ENCODE peak calls at places on chromosomes 4 and X, in five cellular contexts. J, F, S, A and U are unnamed samples.

GRCh38 chrX:66675541-66675940 is 36.7 kb upstream of the EDA2R start:
- DNase-seq in J (no peak), F (no peak), S (no peak), A (no peak), U (no peak)

GRCh38 chrX:46255066-46255465 is 290.2 kb downstream of the ZNF674 start:
- DNase-seq in J (no peak), F (no peak), S (no peak), A (no peak), U (no peak)

GRCh38 chr4:73069338-73070071 is at the start of gene COX18:
- DNase-seq in J (peak; percentile 92), F (peak; percentile 99), S (peak; percentile 88), A (peak; percentile 90), U (peak; percentile 86)

GRCh38 chrX:2863646-2864045 is 34.9 kb downstream of the GYG2 start:
- DNase-seq in J (peak; percentile 8), F (no peak), S (no peak), A (no peak), U (no peak)

GRCh38 chr4:43066415-43066814 is 173.9 kb downstream of the GRXCR1 start:
- DNase-seq in J (no peak), F (no peak), S (no peak), A (no peak), U (no peak)

GRCh38 chr4:140094701-140095420 is 59.1 kb downstream of the MAML3 start:
- DNase-seq in J (peak; percentile 47), F (peak; percentile 82), S (peak; percentile 13), A (no peak), U (no peak)

GRCh38 chr4:70838972-70839536 is 636 bp downstream of the GRSF1 start:
- DNase-seq in J (peak; percentile 74), F (peak; percentile 72), S (peak; percentile 50), A (peak; percentile 51), U (no peak)

GRCh38 chrX:38768079-38768478 is 33.2 kb upstream of the MID1IP1 start:
- DNase-seq in J (no peak), F (no peak), S (no peak), A (no peak), U (no peak)

GRCh38 chr4:59553739-59554126 is 1646.4 kb upstream of the ADGRL3 start:
- DNase-seq in J (no peak), F (no peak), S (no peak), A (no peak), U (no peak)

GRCh38 chrX:15973941-15974340 is 119.3 kb upstream of the AP1S2 start:
- DNase-seq in J (no peak), F (peak; percentile 21), S (no peak), A (no peak), U (no peak)

GRCh38 chrX:112734250-112734649 is 54.5 kb upstream of the LHFPL1 start:
- DNase-seq in J (no peak), F (no peak), S (no peak), A (no peak), U (no peak)

GRCh38 chrX:1661048-1661921 is 46.4 kb downstream of the ASMT start:
- DNase-seq in J (peak; percentile 82), F (peak; percentile 59), S (no peak), A (no peak), U (no peak)

GRCh38 chr4:177356191-177356590 is 46.5 kb downstream of the NEIL3 start:
- DNase-seq in J (no peak), F (no peak), S (no peak), A (no peak), U (no peak)

GRCh38 chr4:81512945-81513584 is 41.4 kb upstream of the RASGEF1B start:
- DNase-seq in J (no peak), F (no peak), S (no peak), A (no peak), U (no peak)

GRCh38 chrX:125205084-125205917 is 114.4 kb upstream of the TEX13C start:
- DNase-seq in J (peak; percentile 51), F (no peak), S (no peak), A (no peak), U (peak; percentile 14)

GRCh38 chr4:149605601-149606378 is 209.9 kb downstream of the IQCM start:
- DNase-seq in J (no peak), F (no peak), S (no peak), A (no peak), U (peak; percentile 34)

GRCh38 chr4:147793569-147793968 is 61.7 kb downstream of the ARHGAP10 start:
- DNase-seq in J (no peak), F (no peak), S (no peak), A (no peak), U (no peak)

GRCh38 chr4:57018930-57019329 is 40.2 kb downstream of the POLR2B start:
- DNase-seq in J (no peak), F (no peak), S (no peak), A (no peak), U (no peak)

GRCh38 chr4:107253579-107254068 is 217.5 kb upstream of the DKK2 start:
- DNase-seq in J (no peak), F (no peak), S (no peak), A (no peak), U (no peak)

GRCh38 chr4:85024671-85025070 is 58.2 kb upstream of the WDFY3 start:
- DNase-seq in J (no peak), F (no peak), S (no peak), A (no peak), U (no peak)

GRCh38 chr4:77465271-77465670 is 140.3 kb upstream of the CXCL13 start:
- DNase-seq in J (no peak), F (no peak), S (no peak), A (peak; percentile 38), U (no peak)

GRCh38 chr4:151174784-151175183 is 75.4 kb downstream of the RPS3A start:
- DNase-seq in J (no peak), F (no peak), S (no peak), A (no peak), U (no peak)

GRCh38 chrX:85003655-85004244 is at the start of gene APOOL:
- DNase-seq in J (peak; percentile 75), F (peak; percentile 86), S (peak; percentile 63), A (peak; percentile 90), U (peak; percentile 56)

GRCh38 chr4:146959692-146960091 is 14.0 kb upstream of the TTC29 start:
- DNase-seq in J (no peak), F (no peak), S (no peak), A (no peak), U (no peak)

GRCh38 chr4:85084371-85085170 is 118.1 kb upstream of the WDFY3 start:
- DNase-seq in J (peak; percentile 29), F (peak; percentile 21), S (no peak), A (peak; percentile 54), U (peak; percentile 8)

GRCh38 chr4:37960679-37961078 is 481 bp downstream of the PTTG2 start:
- DNase-seq in J (no peak), F (peak; percentile 68), S (no peak), A (no peak), U (no peak)

GRCh38 chr4:45172636-45173035 is 446.3 kb upstream of the GNPDA2 start:
- DNase-seq in J (no peak), F (no peak), S (no peak), A (no peak), U (no peak)

GRCh38 chr4:338759-339097 is 1.1 kb downstream of the ZNF141 start:
- DNase-seq in J (no peak), F (no peak), S (no peak), A (peak; percentile 14), U (no peak)

GRCh38 chr4:168623484-168623883 is 126.6 kb downstream of the PALLD start:
- DNase-seq in J (no peak), F (no peak), S (no peak), A (no peak), U (no peak)

GRCh38 chr4:13523105-13523477 is 21.2 kb downstream of the NKX3-2 start:
- DNase-seq in J (no peak), F (no peak), S (no peak), A (no peak), U (no peak)

GRCh38 chr4:161254375-161254774 is 909.4 kb downstream of the FSTL5 start:
- DNase-seq in J (no peak), F (no peak), S (no peak), A (no peak), U (no peak)

GRCh38 chrX:131735127-131735526 is 191.3 kb downstream of the OR13H1 start:
- DNase-seq in J (no peak), F (no peak), S (no peak), A (no peak), U (no peak)